ENCODE peak calls at places on chromosomes 12 and 14, in seven cellular contexts. S is NB4, D is K562, N is adrenal gland, Y is spleen, U is ovary, T is stomach. I is an unnamed sample.
A peak's percentile ranks its signal among the peaks of the same experiment; 100 is the strongest.

GRCh38 chr12:106914796-106915634 is 40.7 kb upstream of the TMEM263 start:
- DNase-seq in S (peak; percentile 45), D (no peak), N (no peak), Y (no peak), U (no peak), T (no peak), I (no peak)

GRCh38 chr12:67807808-67808207 is 159.3 kb downstream of the DYRK2 start:
- DNase-seq in S (no peak), D (no peak), N (no peak), Y (no peak), U (no peak), T (no peak), I (no peak)

GRCh38 chr14:75849496-75849895 is 132.3 kb downstream of the TGFB3 start:
- DNase-seq in S (no peak), D (no peak), N (no peak), Y (no peak), U (no peak), T (no peak), I (no peak)

GRCh38 chr12:638948-639557 is 24.2 kb downstream of the NINJ2 start:
- DNase-seq in S (no peak), D (no peak), N (no peak), Y (no peak), U (no peak), T (no peak), I (no peak)

GRCh38 chr12:10031771-10032175 is 1.3 kb downstream of the CLEC9A start:
- DNase-seq in S (no peak), D (no peak), N (no peak), Y (no peak), U (no peak), T (no peak), I (no peak)

GRCh38 chr12:54019924-54020586 is 8.2 kb upstream of the HOXC6 start:
- DNase-seq in S (no peak), D (no peak), N (peak; percentile 64), Y (no peak), U (peak; percentile 59), T (no peak), I (no peak)

GRCh38 chr12:117151195-117152031 is 38.9 kb downstream of the FBXO21 start:
- DNase-seq in S (peak; percentile 55), D (peak; percentile 85), N (peak; percentile 92), Y (no peak), U (peak; percentile 81), T (peak; percentile 60), I (peak; percentile 65)

GRCh38 chr12:124401563-124402180 is 106.8 kb downstream of the RFLNA start:
- DNase-seq in S (no peak), D (no peak), N (no peak), Y (no peak), U (no peak), T (no peak), I (no peak)

GRCh38 chr12:67541625-67541991 is 106.9 kb upstream of the DYRK2 start:
- DNase-seq in S (no peak), D (no peak), N (no peak), Y (no peak), U (no peak), T (peak; percentile 47), I (no peak)

GRCh38 chr14:57898837-57899572 is 33.1 kb upstream of the SLC35F4 start:
- DNase-seq in S (no peak), D (no peak), N (no peak), Y (peak; percentile 13), U (no peak), T (no peak), I (no peak)

GRCh38 chr12:53224268-53224896 is 7.6 kb downstream of the RARG start:
- DNase-seq in S (no peak), D (peak; percentile 72), N (no peak), Y (peak; percentile 61), U (no peak), T (no peak), I (peak; percentile 28)

GRCh38 chr12:13044002-13044858 is at the start of gene FAM234B:
- DNase-seq in S (peak; percentile 78), D (peak; percentile 76), N (peak; percentile 72), Y (peak; percentile 94), U (peak; percentile 85), T (peak; percentile 76), I (peak; percentile 81)

GRCh38 chr14:99870617-99871016 is 77.4 kb downstream of the EML1 start:
- DNase-seq in S (no peak), D (no peak), N (no peak), Y (no peak), U (no peak), T (no peak), I (no peak)

GRCh38 chr14:63717704-63718103 is 10.2 kb downstream of the SGPP1 start:
- DNase-seq in S (peak; percentile 6), D (no peak), N (no peak), Y (no peak), U (no peak), T (no peak), I (no peak)

GRCh38 chr12:59500915-59501314 is 94.9 kb upstream of the SLC16A7 start:
- DNase-seq in S (no peak), D (no peak), N (no peak), Y (no peak), U (no peak), T (no peak), I (no peak)

GRCh38 chr14:85214471-85214870 is 315.5 kb upstream of the FLRT2 start:
- DNase-seq in S (no peak), D (no peak), N (no peak), Y (no peak), U (no peak), T (no peak), I (no peak)

GRCh38 chr12:51862947-51863346 is 14.4 kb upstream of the FIGNL2 start:
- DNase-seq in S (no peak), D (no peak), N (no peak), Y (no peak), U (no peak), T (no peak), I (no peak)

GRCh38 chr14:21089271-21089670 is 9.2 kb downstream of the ZNF219 start:
- DNase-seq in S (no peak), D (no peak), N (no peak), Y (no peak), U (no peak), T (no peak), I (no peak)

GRCh38 chr14:21090940-21091663 is 7.4 kb downstream of the ZNF219 start:
- DNase-seq in S (no peak), D (no peak), N (no peak), Y (peak; percentile 85), U (no peak), T (no peak), I (no peak)

GRCh38 chr14:21089877-21090193 is 8.6 kb downstream of the ZNF219 start:
- DNase-seq in S (no peak), D (no peak), N (no peak), Y (no peak), U (no peak), T (no peak), I (no peak)

GRCh38 chr14:21091784-21092146 is 6.7 kb downstream of the ZNF219 start:
- DNase-seq in S (no peak), D (no peak), N (peak; percentile 52), Y (peak; percentile 85), U (no peak), T (no peak), I (no peak)

GRCh38 chr14:21090194-21090939 is 8.1 kb downstream of the ZNF219 start:
- DNase-seq in S (peak; percentile 47), D (peak; percentile 36), N (peak; percentile 77), Y (peak; percentile 87), U (peak; percentile 61), T (no peak), I (peak; percentile 47)
- TF ChIP-seq CTCF in S (peak; percentile 53), D (peak; percentile 34), N (peak; percentile 75), Y (peak; percentile 36), U (no peak), T (no peak), I (peak; percentile 14)

GRCh38 chr12:48816148-48816854 is 2.0 kb upstream of the CACNB3 start:
- DNase-seq in S (no peak), D (no peak), N (no peak), Y (no peak), U (no peak), T (peak; percentile 40), I (no peak)

GRCh38 chr12:48820406-48820805 is 2.1 kb downstream of the CACNB3 start:
- DNase-seq in S (no peak), D (no peak), N (no peak), Y (no peak), U (no peak), T (no peak), I (no peak)

GRCh38 chr12:48817957-48818830 is at the start of gene CACNB3:
- DNase-seq in S (peak; percentile 62), D (peak; percentile 86), N (peak; percentile 66), Y (peak; percentile 93), U (peak; percentile 87), T (peak; percentile 74), I (peak; percentile 62)

GRCh38 chr12:48819986-48820385 is 1.7 kb downstream of the CACNB3 start:
- DNase-seq in S (no peak), D (no peak), N (no peak), Y (no peak), U (no peak), T (no peak), I (no peak)

GRCh38 chr12:48818831-48819590 is 715 bp downstream of the CACNB3 start:
- DNase-seq in S (no peak), D (no peak), N (peak; percentile 42), Y (no peak), U (no peak), T (no peak), I (no peak)
- TF ChIP-seq POLR2A in S (no peak), D (no peak), N (no peak), Y (no peak), U (no peak), T (no peak), I (no peak)

GRCh38 chr12:97941686-97942354 is 479.2 kb downstream of the RMST start:
- DNase-seq in S (no peak), D (no peak), N (no peak), Y (no peak), U (no peak), T (no peak), I (no peak)

GRCh38 chr12:97940105-97940504 is 477.5 kb downstream of the RMST start:
- DNase-seq in S (no peak), D (no peak), N (no peak), Y (no peak), U (no peak), T (no peak), I (no peak)

GRCh38 chr12:97940629-97941028 is 478.0 kb downstream of the RMST start:
- DNase-seq in S (no peak), D (no peak), N (no peak), Y (no peak), U (no peak), T (no peak), I (no peak)

GRCh38 chr12:97944576-97944975 is 482.0 kb downstream of the RMST start:
- DNase-seq in S (no peak), D (no peak), N (no peak), Y (no peak), U (no peak), T (no peak), I (no peak)

GRCh38 chr12:97943359-97943758 is 480.8 kb downstream of the RMST start:
- DNase-seq in S (peak; percentile 8), D (no peak), N (no peak), Y (no peak), U (no peak), T (no peak), I (no peak)
- TF ChIP-seq CTCF in S (no peak), D (no peak), N (no peak), Y (no peak), U (no peak), T (no peak), I (no peak)

DNA sequence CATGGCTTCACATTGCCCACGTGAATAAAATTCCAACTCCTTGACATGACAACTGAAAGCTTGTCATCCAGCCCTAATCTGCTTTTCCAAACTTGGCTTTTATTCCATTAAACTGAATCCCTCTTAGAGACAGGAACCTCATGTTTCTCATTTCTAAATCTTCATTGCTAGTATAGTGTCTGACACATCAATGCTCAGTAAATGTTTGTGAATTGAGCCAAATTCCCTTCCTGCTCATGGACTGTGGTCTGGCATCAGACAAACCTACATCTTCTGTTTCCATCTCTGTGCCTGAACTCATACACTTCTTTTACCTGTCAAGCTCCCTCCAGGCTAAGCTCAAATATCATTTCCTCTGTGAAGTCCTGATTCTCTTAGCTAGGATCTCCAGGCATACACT is 4.3 kb upstream of the FKBP11 start:
- DNase-seq in S (no peak), D (no peak), N (no peak), Y (no peak), U (no peak), T (no peak), I (no peak)
- TF ChIP-seq POLR2A in S (no peak), D (no peak), N (no peak), Y (no peak), U (no peak), T (no peak), I (no peak)